ENCODE peak calls at places on chromosomes 1 and 21, in four cellular contexts. R is prostate gland, S is psoas muscle, M is left ventricle myocardium inferior. U is an unnamed sample. For H3K4me1, the result is how much of the 10 kb centered on the place peaks cover.

GRCh38 chr1:203177471-203178039 is 1.9 kb upstream of the MYBPH start:
- DNase-seq in R (no peak), S (peak), M (no peak), U (peak)

GRCh38 chr1:14415396-14415795 is 183.1 kb upstream of the KAZN start:
- DNase-seq in R (no peak), S (no peak), M (no peak), U (no peak)

GRCh38 chr1:162678439-162678838 is 46.2 kb downstream of the DDR2 start:
- DNase-seq in R (peak), S (no peak), M (no peak), U (no peak)

GRCh38 chr1:54597455-54598030 is 25.8 kb downstream of the FAM151A start:
- DNase-seq in R (no peak), S (no peak), M (no peak), U (no peak)

GRCh38 chr21:44681861-44682579 is at the start of gene KRTAP12-1:
- DNase-seq in R (no peak), S (no peak), M (no peak), U (no peak)

GRCh38 chr1:62391369-62391971 is 45.4 kb upstream of the USP1 start:
- DNase-seq in R (no peak), S (no peak), M (no peak), U (no peak)

GRCh38 chr1:20070357-20070756 is 363 bp downstream of the PLA2G5 start:
- DNase-seq in R (no peak), S (no peak), M (no peak), U (no peak)

GRCh38 chr1:89844236-89844807 is 23.5 kb downstream of the LRRC8D start:
- DNase-seq in R (no peak), S (no peak), M (no peak), U (no peak)

GRCh38 chr21:36545776-36546511 is 66.0 kb upstream of the CLDN14 start:
- DNase-seq in R (no peak), S (no peak), M (no peak), U (no peak)

GRCh38 chr1:43537423-43538142 is 6.9 kb downstream of the PTPRF start:
- DNase-seq in R (peak), S (no peak), M (no peak), U (no peak)
- H3K4me1 ChIP-seq in R (half or more), S (under half), M (under half), U (under half)

GRCh38 chr1:117665523-117666274 is 59.9 kb downstream of the TENT5C start:
- DNase-seq in R (no peak), S (no peak), M (no peak), U (no peak)
- H3K4me1 ChIP-seq in R (under half), S (under half), M (under half), U (under half)

DNA sequence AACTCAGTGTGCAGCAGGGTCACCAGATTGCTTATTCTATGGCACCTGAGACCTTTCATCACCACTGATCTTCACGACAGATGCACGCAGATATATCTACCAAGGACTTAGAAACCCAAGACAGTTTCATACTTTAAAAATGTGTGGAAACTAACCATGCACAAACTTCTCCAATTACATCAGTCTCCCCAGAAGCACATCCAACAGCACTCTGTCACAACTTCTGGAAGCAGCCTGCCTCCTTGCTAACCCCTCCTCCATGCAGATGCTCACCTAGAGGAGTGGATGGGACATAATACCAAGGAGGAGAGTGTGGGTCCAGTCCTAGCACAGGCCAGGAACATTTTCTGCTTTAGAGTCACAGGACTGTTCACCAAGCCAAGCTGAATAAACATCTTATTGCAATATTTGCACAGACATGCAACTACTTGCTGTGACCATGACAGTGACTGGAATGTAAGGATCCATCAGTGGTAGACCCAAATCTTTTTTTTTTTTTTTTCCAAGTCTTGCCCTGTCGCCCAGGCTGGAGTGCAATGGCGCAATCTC is 69.4 kb downstream of the HIVEP3 start:
- DNase-seq in R (peak), S (no peak), M (no peak), U (no peak)
- H3K4me1 ChIP-seq in R (under half), S (under half), M (half or more), U (under half)

DNA sequence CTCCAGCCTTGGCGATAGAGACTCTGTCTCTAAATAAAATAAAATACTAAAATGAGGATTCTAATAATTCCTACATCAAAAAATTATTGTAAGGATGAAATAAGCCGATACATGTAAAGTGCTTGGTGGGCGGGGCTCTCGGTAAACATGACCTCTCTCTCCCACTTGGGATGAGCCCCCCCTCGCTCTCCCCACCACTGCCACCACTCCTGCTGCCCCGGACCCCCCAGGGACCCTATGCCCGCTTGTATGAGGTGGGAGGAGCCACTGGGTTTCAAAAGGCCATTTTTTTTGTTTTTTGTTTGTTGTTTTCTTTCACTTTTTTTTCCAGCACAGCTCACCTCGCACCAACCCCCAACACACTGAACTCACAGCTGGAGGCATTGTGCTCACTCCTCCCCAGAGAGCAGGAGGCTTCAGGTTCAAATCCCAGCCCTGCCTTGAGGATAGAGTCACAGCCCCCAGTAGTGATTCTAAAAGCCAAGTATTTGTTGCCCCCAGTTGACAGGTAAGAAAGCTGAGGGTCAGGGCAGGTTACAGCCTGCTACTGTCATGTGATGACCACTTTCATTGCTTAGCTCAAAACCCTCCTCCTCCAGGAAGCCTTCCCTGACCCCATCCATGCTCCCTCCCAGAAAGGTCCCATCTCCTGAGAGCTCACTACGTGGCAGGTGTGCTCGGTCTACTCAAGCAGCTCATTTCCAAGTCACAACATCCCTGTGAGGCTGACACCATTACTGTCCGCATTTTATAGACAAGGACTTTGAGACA is 4.2 kb downstream of the SDC3 start:
- DNase-seq in R (no peak), S (no peak), M (peak), U (peak)
- H3K4me1 ChIP-seq in R (under half), S (under half), M (half or more), U (under half)

DNA sequence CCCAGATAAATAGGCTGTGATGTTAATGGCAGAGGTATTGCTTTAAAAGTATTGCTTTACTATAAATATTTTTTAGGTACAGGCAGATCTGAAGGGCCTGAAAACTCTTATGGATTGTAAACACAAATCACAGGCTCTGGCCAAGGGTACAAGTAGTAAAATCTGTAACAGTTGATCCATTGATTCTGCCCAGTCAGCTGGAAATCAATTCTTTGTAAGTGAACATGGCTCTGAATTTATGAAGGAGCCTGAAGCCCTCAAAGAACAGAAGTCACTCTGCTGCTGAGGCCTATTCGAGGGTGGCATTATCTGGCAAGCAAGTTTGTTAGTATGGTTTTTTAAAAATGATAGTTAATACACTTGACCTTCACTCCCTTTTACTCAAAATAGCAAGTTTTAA is 834.0 kb upstream of the TMPRSS15 start:
- DNase-seq in R (no peak), S (no peak), M (no peak), U (no peak)
- H3K4me1 ChIP-seq in R (under half), S (under half), M (under half), U (under half)

GRCh38 chr1:173015629-173016028 is 35.1 kb downstream of the TNFSF18 start:
- DNase-seq in R (no peak), S (no peak), M (no peak), U (no peak)
- H3K4me1 ChIP-seq in R (under half), S (under half), M (under half), U (under half)

U was measured in aorta.